ENCODE peak calls at places on chromosomes 7 and 10, in six cellular contexts. Q is heart left ventricle; R is body of pancreas; B is effector memory CD4-positive, alpha-beta T cell; E is lung; T is mammary epithelial cell. D is an unnamed sample.

GRCh38 chr10:61752111-61753011 is 89.6 kb downstream of the CABCOCO1 start:
- DNase-seq in Q (no peak), R (no peak), B (no peak), E (no peak), T (peak; percentile 70), D (peak; percentile 11)

GRCh38 chr10:76415559-76415958 is 984.1 kb downstream of the LRMDA start:
- DNase-seq in Q (no peak), R (no peak), B (no peak), E (no peak), T (no peak), D (no peak)

GRCh38 chr7:41629711-41630111 is 73.2 kb downstream of the INHBA start:
- DNase-seq in Q (no peak), R (no peak), B (no peak), E (no peak), T (no peak), D (no peak)

GRCh38 chr7:34657632-34658268 is at the start of gene NPSR1:
- DNase-seq in Q (no peak), R (no peak), B (no peak), E (no peak), T (no peak), D (no peak)

GRCh38 chr7:83415840-83416239 is 233.1 kb downstream of the SEMA3E start:
- DNase-seq in Q (no peak), R (no peak), B (no peak), E (no peak), T (peak; percentile 60), D (no peak)

GRCh38 chr7:144826248-144826647 is 9.6 kb downstream of the TPK1 start:
- DNase-seq in Q (no peak), R (no peak), B (no peak), E (no peak), T (no peak), D (no peak)

GRCh38 chr10:4812952-4813351 is 13.1 kb upstream of the AKR1E2 start:
- DNase-seq in Q (no peak), R (no peak), B (no peak), E (no peak), T (peak; percentile 89), D (no peak)

GRCh38 chr7:108066486-108066885 is 63.5 kb upstream of the LAMB1 start:
- DNase-seq in Q (no peak), R (no peak), B (no peak), E (no peak), T (peak; percentile 62), D (no peak)

GRCh38 chr7:95330194-95331003 is 6.1 kb upstream of the PON1 start:
- DNase-seq in Q (no peak), R (no peak), B (no peak), E (no peak), T (no peak), D (peak; percentile 27)

GRCh38 chr10:108097258-108097657 is 932.8 kb upstream of the SORCS1 start:
- DNase-seq in Q (no peak), R (no peak), B (no peak), E (no peak), T (no peak), D (no peak)

GRCh38 chr7:101308245-101309085 is 13.1 kb downstream of the IFT22 start:
- DNase-seq in Q (no peak), R (peak; percentile 92), B (no peak), E (peak; percentile 80), T (peak; percentile 73), D (no peak)

GRCh38 chr10:103752680-103753248 is 102.6 kb downstream of the SH3PXD2A start:
- DNase-seq in Q (no peak), R (no peak), B (no peak), E (no peak), T (no peak), D (no peak)

GRCh38 chr10:133218891-133219290 is 11.1 kb upstream of the UTF1 start:
- DNase-seq in Q (no peak), R (no peak), B (no peak), E (no peak), T (no peak), D (no peak)
- H3K4me3 ChIP-seq in Q (no peak overlapping the region), R (no peak overlapping the region), B (no peak overlapping the region), E (no peak overlapping the region), T (no peak overlapping the region), D (no peak overlapping the region)

DNA sequence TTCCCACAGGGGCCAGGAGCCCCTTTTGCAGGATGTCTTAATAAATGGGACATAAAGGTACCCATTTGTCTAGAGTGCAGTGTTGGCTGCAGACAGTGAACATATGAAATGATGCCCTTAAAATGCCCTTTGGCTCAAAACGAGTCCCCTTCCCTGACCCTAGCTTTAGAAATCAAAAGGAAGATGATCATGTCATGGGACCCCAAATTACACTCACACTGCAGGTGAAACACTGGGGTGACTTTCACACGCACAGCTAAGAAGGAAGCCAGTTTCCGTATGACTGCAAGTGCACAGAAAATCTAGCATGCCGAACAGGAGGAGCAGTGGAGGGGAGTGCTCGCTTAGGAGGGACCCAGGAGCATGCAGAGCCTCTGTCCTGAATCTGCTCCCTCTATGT is 154.5 kb upstream of the KLF14 start:
- DNase-seq in Q (no peak), R (no peak), B (no peak), E (no peak), T (no peak), D (no peak)
- H3K4me1 ChIP-seq in Q (peaks cover 52% of the 10 kb centered on the region), R (peaks cover 42% of the 10 kb centered on the region), B (peaks cover 14% of the 10 kb centered on the region), E (peaks cover 21% of the 10 kb centered on the region), T (peaks cover 75% of the 10 kb centered on the region), D (peaks cover 16% of the 10 kb centered on the region)

GRCh38 chr7:117021960-117022359 is 68.7 kb downstream of the ST7 start:
- DNase-seq in Q (no peak), R (no peak), B (no peak), E (no peak), T (no peak), D (no peak)

GRCh38 chr7:117021366-117021765 is 68.1 kb downstream of the ST7 start:
- DNase-seq in Q (no peak), R (no peak), B (no peak), E (no peak), T (no peak), D (no peak)

GRCh38 chr7:117025891-117026290 is 72.6 kb downstream of the ST7 start:
- DNase-seq in Q (no peak), R (no peak), B (no peak), E (no peak), T (no peak), D (no peak)

GRCh38 chr7:117024811-117025210 is 71.5 kb downstream of the ST7 start:
- DNase-seq in Q (no peak), R (no peak), B (no peak), E (no peak), T (no peak), D (no peak)

GRCh38 chr7:117023325-117023854 is 70.1 kb downstream of the ST7 start:
- DNase-seq in Q (no peak), R (no peak), B (no peak), E (no peak), T (no peak), D (no peak)
- H3K27ac ChIP-seq in Q (no peak overlapping the region), R (no peak overlapping the region), B (no peak overlapping the region), E (no peak overlapping the region), T (no peak overlapping the region), D (no peak overlapping the region)

GRCh38 chr7:2307690-2308107 is 6.5 kb downstream of the SNX8 start:
- DNase-seq in Q (no peak), R (no peak), B (no peak), E (no peak), T (no peak), D (no peak)
- H3K4me3 ChIP-seq in Q (no peak overlapping the region), R (no peak overlapping the region), B (no peak overlapping the region), E (no peak overlapping the region), T (no peak overlapping the region), D (no peak overlapping the region)

GRCh38 chr7:2819161-2819953 is 24.8 kb downstream of the GNA12 start:
- DNase-seq in Q (no peak), R (peak; percentile 7), B (no peak), E (no peak), T (peak; percentile 71), D (no peak)
- H3K4me1 ChIP-seq in Q (peaks cover 57% of the 10 kb centered on the region), R (peaks cover 38% of the 10 kb centered on the region), B (no peaks in the 10 kb centered on the region), E (peaks cover 16% of the 10 kb centered on the region), T (peaks cover 47% of the 10 kb centered on the region), D (no peaks in the 10 kb centered on the region)

GRCh38 chr7:117302396-117302795 is 20.5 kb downstream of the WNT2 start:
- DNase-seq in Q (no peak), R (no peak), B (no peak), E (no peak), T (no peak), D (no peak)
- H3K27ac ChIP-seq in Q (no peak overlapping the region), R (no peak overlapping the region), B (no peak overlapping the region), E (no peak overlapping the region), T (no peak overlapping the region), D (no peak overlapping the region)

DNA sequence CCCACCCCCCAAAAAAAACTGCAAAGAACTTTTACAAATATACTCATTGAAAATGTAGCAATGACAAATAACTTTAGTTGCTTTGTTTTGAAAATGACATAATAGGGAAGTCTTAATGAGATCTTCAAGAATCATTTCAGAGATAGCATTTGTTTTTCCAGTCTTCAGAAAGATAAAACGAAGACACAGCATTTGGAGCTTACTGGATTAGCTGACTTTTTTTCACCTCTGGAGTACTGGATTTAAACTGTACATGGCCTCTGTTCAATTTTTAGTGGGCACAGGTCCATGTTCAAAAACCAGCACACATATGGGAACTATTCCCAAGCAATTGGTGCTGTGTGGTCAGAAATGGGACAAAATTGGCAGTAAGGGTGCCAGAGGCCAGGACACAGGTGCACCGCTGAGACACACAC is 3.9 kb downstream of the RAB11FIP2 start:
- DNase-seq in Q (no peak), R (peak; percentile 15), B (no peak), E (no peak), T (no peak), D (no peak)
- H3K4me3 ChIP-seq in Q (no peak overlapping the region), R (no peak overlapping the region), B (no peak overlapping the region), E (no peak overlapping the region), T (no peak overlapping the region), D (no peak overlapping the region)

GRCh38 chr10:77899080-77899477 is 27.5 kb downstream of the DLG5 start:
- DNase-seq in Q (no peak), R (peak; percentile 67), B (no peak), E (peak; percentile 64), T (peak; percentile 95), D (no peak)
- H3K4me1 ChIP-seq in Q (peaks cover 26% of the 10 kb centered on the region), R (peaks cover 25% of the 10 kb centered on the region), B (no peaks in the 10 kb centered on the region), E (no peaks in the 10 kb centered on the region), T (peaks cover 33% of the 10 kb centered on the region), D (no peaks in the 10 kb centered on the region)

DNA sequence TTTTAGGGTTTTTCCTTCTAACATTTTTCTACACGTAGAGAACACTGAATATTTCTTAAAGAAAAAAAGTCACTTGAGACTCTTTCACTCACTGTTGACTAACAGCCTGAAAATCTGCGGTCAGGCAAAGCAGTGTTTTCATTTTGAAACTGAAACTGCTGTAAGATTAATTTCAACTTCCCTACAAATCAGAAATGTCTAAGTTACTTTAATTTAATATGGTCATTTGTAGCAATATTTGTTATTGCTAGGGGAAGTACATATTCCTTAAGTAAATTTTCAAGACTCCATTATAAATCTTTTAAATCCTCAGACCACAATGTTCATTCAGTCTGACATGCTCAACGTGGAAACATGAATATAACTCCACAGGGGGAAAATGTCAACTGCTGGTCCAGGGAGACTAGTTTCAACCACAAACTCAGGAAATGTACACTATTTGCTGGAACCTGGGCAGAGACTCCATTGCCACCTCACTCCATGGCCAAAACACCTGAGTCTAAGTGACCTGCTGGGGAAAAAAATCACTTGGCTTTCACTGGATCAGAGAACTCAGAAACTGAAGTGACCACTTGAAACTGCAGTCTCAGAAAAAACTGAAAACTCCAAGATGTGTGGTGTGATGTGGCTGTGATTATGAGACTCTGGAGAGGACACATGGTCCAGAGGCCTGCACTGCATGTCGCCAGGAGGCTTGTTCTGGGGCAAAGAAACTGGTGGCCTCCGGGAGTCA is 161.2 kb downstream of the TAX1BP1 start:
- DNase-seq in Q (no peak), R (no peak), B (no peak), E (no peak), T (peak; percentile 19), D (peak; percentile 19)
- H3K27ac ChIP-seq in Q (peak overlapping the region; percentile 37), R (peak overlapping the region; percentile 27), B (no peak overlapping the region), E (peak overlapping the region; percentile 89), T (peak overlapping the region; percentile 50), D (peak overlapping the region; percentile 31)

D was measured in CD4-positive, alpha-beta memory T cell.